ENCODE peak calls at places on chromosome 20, in nine cellular contexts. One of them, this sample, is unnamed.

GRCh38 chr20:36251426-36251825 is 15.1 kb downstream of the AAR2 start:
- DNase-seq in GM19239: no peak
- DNase-seq in choroid plexus epithelial cell: no peak
- DNase-seq in A549: no peak
- DNase-seq in stimulated activated CD4-positive, alpha-beta T cell treated with anti-CD3 and anti-CD28 coated beads, Interleukin-12 subunit alpha, Interleukin-12 subunit beta, amount 100 ng/mL, for 4 hours: no peak
- DNase-seq in ascending aorta: no peak
- DNase-seq in psoas muscle: no peak
- DNase-seq in neural progenitor cell: peak; percentile 15
- DNase-seq in NCI-H1092: no peak
- DNase-seq in this sample: no peak

GRCh38 chr20:47429409-47429808 is 72.3 kb upstream of the NCOA3 start:
- DNase-seq in GM19239: no peak
- DNase-seq in choroid plexus epithelial cell: no peak
- DNase-seq in A549: no peak
- DNase-seq in stimulated activated CD4-positive, alpha-beta T cell treated with anti-CD3 and anti-CD28 coated beads, Interleukin-12 subunit alpha, Interleukin-12 subunit beta, amount 100 ng/mL, for 4 hours: no peak
- DNase-seq in ascending aorta: no peak
- DNase-seq in psoas muscle: no peak
- DNase-seq in neural progenitor cell: no peak
- DNase-seq in NCI-H1092: no peak
- DNase-seq in this sample: no peak

GRCh38 chr20:36950432-36951197 is 893 bp downstream of the SAMHD1 start:
- DNase-seq in GM19239: no peak
- DNase-seq in choroid plexus epithelial cell: peak; percentile 23
- DNase-seq in A549: peak; percentile 16
- DNase-seq in stimulated activated CD4-positive, alpha-beta T cell treated with anti-CD3 and anti-CD28 coated beads, Interleukin-12 subunit alpha, Interleukin-12 subunit beta, amount 100 ng/mL, for 4 hours: peak; percentile 20
- DNase-seq in ascending aorta: peak; percentile 71
- DNase-seq in psoas muscle: no peak
- DNase-seq in neural progenitor cell: peak; percentile 44
- DNase-seq in NCI-H1092: no peak
- DNase-seq in this sample: peak; percentile 29

GRCh38 chr20:50237349-50237748 is 46.7 kb downstream of the CEBPB start:
- DNase-seq in GM19239: no peak
- DNase-seq in choroid plexus epithelial cell: no peak
- DNase-seq in A549: no peak
- DNase-seq in stimulated activated CD4-positive, alpha-beta T cell treated with anti-CD3 and anti-CD28 coated beads, Interleukin-12 subunit alpha, Interleukin-12 subunit beta, amount 100 ng/mL, for 4 hours: no peak
- DNase-seq in ascending aorta: no peak
- DNase-seq in psoas muscle: peak; percentile 9
- DNase-seq in neural progenitor cell: no peak
- DNase-seq in NCI-H1092: no peak
- DNase-seq in this sample: no peak

GRCh38 chr20:63381781-63382431 is 20.8 kb upstream of the CHRNA4 start:
- DNase-seq in GM19239: peak; percentile 76
- DNase-seq in choroid plexus epithelial cell: peak; percentile 3
- DNase-seq in A549: no peak
- DNase-seq in stimulated activated CD4-positive, alpha-beta T cell treated with anti-CD3 and anti-CD28 coated beads, Interleukin-12 subunit alpha, Interleukin-12 subunit beta, amount 100 ng/mL, for 4 hours: peak; percentile 43
- DNase-seq in ascending aorta: no peak
- DNase-seq in psoas muscle: no peak
- DNase-seq in neural progenitor cell: peak; percentile 80
- DNase-seq in NCI-H1092: no peak
- DNase-seq in this sample: no peak

GRCh38 chr20:38387953-38388352 is 41.7 kb downstream of the LBP start:
- DNase-seq in GM19239: no peak
- DNase-seq in choroid plexus epithelial cell: no peak
- DNase-seq in A549: no peak
- DNase-seq in stimulated activated CD4-positive, alpha-beta T cell treated with anti-CD3 and anti-CD28 coated beads, Interleukin-12 subunit alpha, Interleukin-12 subunit beta, amount 100 ng/mL, for 4 hours: no peak
- DNase-seq in ascending aorta: no peak
- DNase-seq in psoas muscle: no peak
- DNase-seq in neural progenitor cell: no peak
- DNase-seq in NCI-H1092: no peak
- DNase-seq in this sample: no peak

GRCh38 chr20:24495266-24495665 is 25.8 kb downstream of the SYNDIG1 start:
- DNase-seq in GM19239: no peak
- DNase-seq in choroid plexus epithelial cell: no peak
- DNase-seq in A549: no peak
- DNase-seq in stimulated activated CD4-positive, alpha-beta T cell treated with anti-CD3 and anti-CD28 coated beads, Interleukin-12 subunit alpha, Interleukin-12 subunit beta, amount 100 ng/mL, for 4 hours: no peak
- DNase-seq in ascending aorta: no peak
- DNase-seq in psoas muscle: no peak
- DNase-seq in neural progenitor cell: no peak
- DNase-seq in NCI-H1092: no peak
- DNase-seq in this sample: no peak

GRCh38 chr20:10489853-10490627 is 54.9 kb downstream of the SLX4IP start:
- DNase-seq in GM19239: no peak
- DNase-seq in choroid plexus epithelial cell: no peak
- DNase-seq in A549: no peak
- DNase-seq in stimulated activated CD4-positive, alpha-beta T cell treated with anti-CD3 and anti-CD28 coated beads, Interleukin-12 subunit alpha, Interleukin-12 subunit beta, amount 100 ng/mL, for 4 hours: no peak
- DNase-seq in ascending aorta: no peak
- DNase-seq in psoas muscle: no peak
- DNase-seq in neural progenitor cell: no peak
- DNase-seq in NCI-H1092: no peak
- DNase-seq in this sample: no peak

GRCh38 chr20:56873836-56874235 is 244.7 kb downstream of the TFAP2C start:
- DNase-seq in GM19239: no peak
- DNase-seq in choroid plexus epithelial cell: no peak
- DNase-seq in A549: no peak
- DNase-seq in stimulated activated CD4-positive, alpha-beta T cell treated with anti-CD3 and anti-CD28 coated beads, Interleukin-12 subunit alpha, Interleukin-12 subunit beta, amount 100 ng/mL, for 4 hours: no peak
- DNase-seq in ascending aorta: no peak
- DNase-seq in psoas muscle: no peak
- DNase-seq in neural progenitor cell: no peak
- DNase-seq in NCI-H1092: no peak
- DNase-seq in this sample: no peak

GRCh38 chr20:10511166-10511506 is 76.0 kb downstream of the SLX4IP start:
- DNase-seq in GM19239: no peak
- DNase-seq in choroid plexus epithelial cell: no peak
- DNase-seq in A549: no peak
- DNase-seq in stimulated activated CD4-positive, alpha-beta T cell treated with anti-CD3 and anti-CD28 coated beads, Interleukin-12 subunit alpha, Interleukin-12 subunit beta, amount 100 ng/mL, for 4 hours: no peak
- DNase-seq in ascending aorta: no peak
- DNase-seq in psoas muscle: no peak
- DNase-seq in neural progenitor cell: no peak
- DNase-seq in NCI-H1092: no peak
- DNase-seq in this sample: no peak

GRCh38 chr20:31664696-31665354 is 27.1 kb downstream of the COX4I2 start:
- DNase-seq in GM19239: no peak
- DNase-seq in choroid plexus epithelial cell: no peak
- DNase-seq in A549: no peak
- DNase-seq in stimulated activated CD4-positive, alpha-beta T cell treated with anti-CD3 and anti-CD28 coated beads, Interleukin-12 subunit alpha, Interleukin-12 subunit beta, amount 100 ng/mL, for 4 hours: no peak
- DNase-seq in ascending aorta: no peak
- DNase-seq in psoas muscle: no peak
- DNase-seq in neural progenitor cell: no peak
- DNase-seq in NCI-H1092: no peak
- DNase-seq in this sample: no peak

GRCh38 chr20:7772376-7772775 is 167.9 kb downstream of the HAO1 start:
- DNase-seq in GM19239: no peak
- DNase-seq in choroid plexus epithelial cell: peak; percentile 58
- DNase-seq in A549: peak; percentile 6
- DNase-seq in stimulated activated CD4-positive, alpha-beta T cell treated with anti-CD3 and anti-CD28 coated beads, Interleukin-12 subunit alpha, Interleukin-12 subunit beta, amount 100 ng/mL, for 4 hours: no peak
- DNase-seq in ascending aorta: no peak
- DNase-seq in psoas muscle: no peak
- DNase-seq in neural progenitor cell: no peak
- DNase-seq in NCI-H1092: no peak
- DNase-seq in this sample: peak; percentile 69

GRCh38 chr20:62401331-62401779 is 5.7 kb downstream of the CABLES2 start:
- DNase-seq in GM19239: no peak
- DNase-seq in choroid plexus epithelial cell: no peak
- DNase-seq in A549: peak; percentile 61
- DNase-seq in stimulated activated CD4-positive, alpha-beta T cell treated with anti-CD3 and anti-CD28 coated beads, Interleukin-12 subunit alpha, Interleukin-12 subunit beta, amount 100 ng/mL, for 4 hours: no peak
- DNase-seq in ascending aorta: no peak
- DNase-seq in psoas muscle: no peak
- DNase-seq in neural progenitor cell: peak; percentile 60
- DNase-seq in NCI-H1092: no peak
- DNase-seq in this sample: no peak

GRCh38 chr20:56786503-56786902 is 157.4 kb downstream of the TFAP2C start:
- DNase-seq in GM19239: no peak
- DNase-seq in choroid plexus epithelial cell: no peak
- DNase-seq in A549: peak; percentile 60
- DNase-seq in stimulated activated CD4-positive, alpha-beta T cell treated with anti-CD3 and anti-CD28 coated beads, Interleukin-12 subunit alpha, Interleukin-12 subunit beta, amount 100 ng/mL, for 4 hours: no peak
- DNase-seq in ascending aorta: no peak
- DNase-seq in psoas muscle: no peak
- DNase-seq in neural progenitor cell: no peak
- DNase-seq in NCI-H1092: no peak
- DNase-seq in this sample: no peak

GRCh38 chr20:45779011-45779915 is 12.4 kb downstream of the WFDC3 start:
- DNase-seq in GM19239: no peak
- DNase-seq in choroid plexus epithelial cell: peak; percentile 98
- DNase-seq in A549: peak; percentile 94
- DNase-seq in stimulated activated CD4-positive, alpha-beta T cell treated with anti-CD3 and anti-CD28 coated beads, Interleukin-12 subunit alpha, Interleukin-12 subunit beta, amount 100 ng/mL, for 4 hours: no peak
- DNase-seq in ascending aorta: peak; percentile 97
- DNase-seq in psoas muscle: peak; percentile 86
- DNase-seq in neural progenitor cell: no peak
- DNase-seq in NCI-H1092: no peak
- DNase-seq in this sample: peak; percentile 99

GRCh38 chr20:17036546-17036945 is 190.3 kb upstream of the PCSK2 start:
- DNase-seq in GM19239: no peak
- DNase-seq in choroid plexus epithelial cell: no peak
- DNase-seq in A549: no peak
- DNase-seq in stimulated activated CD4-positive, alpha-beta T cell treated with anti-CD3 and anti-CD28 coated beads, Interleukin-12 subunit alpha, Interleukin-12 subunit beta, amount 100 ng/mL, for 4 hours: no peak
- DNase-seq in ascending aorta: no peak
- DNase-seq in psoas muscle: no peak
- DNase-seq in neural progenitor cell: no peak
- DNase-seq in NCI-H1092: peak; percentile 77
- DNase-seq in this sample: no peak

GRCh38 chr20:38890497-38890818 is 35.8 kb upstream of the FAM83D start:
- DNase-seq in GM19239: no peak
- DNase-seq in choroid plexus epithelial cell: no peak
- DNase-seq in A549: peak; percentile 27
- DNase-seq in stimulated activated CD4-positive, alpha-beta T cell treated with anti-CD3 and anti-CD28 coated beads, Interleukin-12 subunit alpha, Interleukin-12 subunit beta, amount 100 ng/mL, for 4 hours: no peak
- DNase-seq in ascending aorta: no peak
- DNase-seq in psoas muscle: no peak
- DNase-seq in neural progenitor cell: no peak
- DNase-seq in NCI-H1092: no peak
- DNase-seq in this sample: no peak

GRCh38 chr20:20259534-20259933 is 108.4 kb upstream of the INSM1 start:
- DNase-seq in GM19239: no peak
- DNase-seq in choroid plexus epithelial cell: no peak
- DNase-seq in A549: no peak
- DNase-seq in stimulated activated CD4-positive, alpha-beta T cell treated with anti-CD3 and anti-CD28 coated beads, Interleukin-12 subunit alpha, Interleukin-12 subunit beta, amount 100 ng/mL, for 4 hours: no peak
- DNase-seq in ascending aorta: no peak
- DNase-seq in psoas muscle: no peak
- DNase-seq in neural progenitor cell: no peak
- DNase-seq in NCI-H1092: no peak
- DNase-seq in this sample: no peak

GRCh38 chr20:49399329-49399728 is 83.1 kb downstream of the KCNB1 start:
- DNase-seq in GM19239: no peak
- DNase-seq in choroid plexus epithelial cell: peak; percentile 57
- DNase-seq in A549: no peak
- DNase-seq in stimulated activated CD4-positive, alpha-beta T cell treated with anti-CD3 and anti-CD28 coated beads, Interleukin-12 subunit alpha, Interleukin-12 subunit beta, amount 100 ng/mL, for 4 hours: no peak
- DNase-seq in ascending aorta: no peak
- DNase-seq in psoas muscle: peak; percentile 63
- DNase-seq in neural progenitor cell: no peak
- DNase-seq in NCI-H1092: no peak
- DNase-seq in this sample: peak; percentile 50

GRCh38 chr20:8408587-8409307 is 276.7 kb downstream of the PLCB1 start:
- DNase-seq in GM19239: no peak
- DNase-seq in choroid plexus epithelial cell: no peak
- DNase-seq in A549: no peak
- DNase-seq in stimulated activated CD4-positive, alpha-beta T cell treated with anti-CD3 and anti-CD28 coated beads, Interleukin-12 subunit alpha, Interleukin-12 subunit beta, amount 100 ng/mL, for 4 hours: no peak
- DNase-seq in ascending aorta: no peak
- DNase-seq in psoas muscle: no peak
- DNase-seq in neural progenitor cell: no peak
- DNase-seq in NCI-H1092: no peak
- DNase-seq in this sample: no peak

GRCh38 chr20:10079964-10080363 is 45.2 kb downstream of the ANKEF1 start:
- DNase-seq in GM19239: no peak
- DNase-seq in choroid plexus epithelial cell: peak; percentile 95
- DNase-seq in A549: peak; percentile 62
- DNase-seq in stimulated activated CD4-positive, alpha-beta T cell treated with anti-CD3 and anti-CD28 coated beads, Interleukin-12 subunit alpha, Interleukin-12 subunit beta, amount 100 ng/mL, for 4 hours: no peak
- DNase-seq in ascending aorta: no peak
- DNase-seq in psoas muscle: no peak
- DNase-seq in neural progenitor cell: no peak
- DNase-seq in NCI-H1092: no peak
- DNase-seq in this sample: peak; percentile 91

This sample was measured in iris pigment epithelial cell.